ENCODE peak calls at places on chromosome 13, in seven cellular contexts. One of them, this sample, is unnamed.

GRCh38 chr13:104949840-104950805 is 1585.3 kb downstream of the EFNB2 start:
- DNase-seq in mucosa of descending colon: no peak
- DNase-seq in cardiac fibroblast: peak; percentile 4
- DNase-seq in RWPE1: no peak
- DNase-seq in body of pancreas: no peak
- DNase-seq in cardiac muscle cell: peak; percentile 23
- DNase-seq in OCI-LY7: no peak
- DNase-seq in this sample: no peak

GRCh38 chr13:70391678-70392077 is 283.4 kb upstream of the KLHL1 start:
- DNase-seq in OCI-LY7: no peak
- DNase-seq in cardiac fibroblast: no peak
- DNase-seq in RWPE1: no peak
- DNase-seq in cardiac muscle cell: no peak
- DNase-seq in body of pancreas: peak; percentile 16
- DNase-seq in mucosa of descending colon: peak; percentile 38
- DNase-seq in this sample: no peak

GRCh38 chr13:46866150-46866549 is 30.7 kb downstream of the HTR2A start:
- DNase-seq in OCI-LY7: peak; percentile 13
- DNase-seq in mucosa of descending colon: peak; percentile 37
- DNase-seq in body of pancreas: no peak
- DNase-seq in cardiac fibroblast: peak; percentile 80
- DNase-seq in cardiac muscle cell: peak; percentile 85
- DNase-seq in RWPE1: peak; percentile 29
- DNase-seq in this sample: peak; percentile 31

GRCh38 chr13:66689628-66690027 is 540.5 kb downstream of the PCDH9 start:
- DNase-seq in RWPE1: no peak
- DNase-seq in mucosa of descending colon: no peak
- DNase-seq in cardiac fibroblast: peak; percentile 70
- DNase-seq in body of pancreas: no peak
- DNase-seq in cardiac muscle cell: peak; percentile 60
- DNase-seq in OCI-LY7: peak; percentile 76
- DNase-seq in this sample: no peak

GRCh38 chr13:42754801-42755513 is 26.4 kb upstream of the FAM216B start:
- DNase-seq in OCI-LY7: no peak
- DNase-seq in RWPE1: no peak
- DNase-seq in mucosa of descending colon: no peak
- DNase-seq in cardiac muscle cell: peak; percentile 30
- DNase-seq in cardiac fibroblast: peak; percentile 50
- DNase-seq in body of pancreas: no peak
- DNase-seq in this sample: no peak

GRCh38 chr13:44075113-44075512 is 195.4 kb downstream of the LACC1 start:
- DNase-seq in RWPE1: no peak
- DNase-seq in body of pancreas: no peak
- DNase-seq in mucosa of descending colon: no peak
- DNase-seq in cardiac muscle cell: no peak
- DNase-seq in OCI-LY7: no peak
- DNase-seq in cardiac fibroblast: no peak
- DNase-seq in this sample: no peak

GRCh38 chr13:98893361-98893760 is 84.5 kb downstream of the DOCK9 start:
- DNase-seq in cardiac muscle cell: no peak
- DNase-seq in mucosa of descending colon: no peak
- DNase-seq in RWPE1: no peak
- DNase-seq in cardiac fibroblast: no peak
- DNase-seq in body of pancreas: no peak
- DNase-seq in OCI-LY7: no peak
- DNase-seq in this sample: no peak

GRCh38 chr13:40345654-40346372 is 320.6 kb downstream of the FOXO1 start:
- DNase-seq in cardiac fibroblast: no peak
- DNase-seq in RWPE1: no peak
- DNase-seq in OCI-LY7: no peak
- DNase-seq in mucosa of descending colon: peak; percentile 51
- DNase-seq in body of pancreas: peak; percentile 39
- DNase-seq in cardiac muscle cell: no peak
- DNase-seq in this sample: no peak

GRCh38 chr13:38346764-38347163 is 2.9 kb upstream of the UFM1 start:
- DNase-seq in OCI-LY7: no peak
- DNase-seq in cardiac muscle cell: no peak
- DNase-seq in mucosa of descending colon: no peak
- DNase-seq in body of pancreas: no peak
- DNase-seq in cardiac fibroblast: no peak
- DNase-seq in RWPE1: no peak
- DNase-seq in this sample: no peak

GRCh38 chr13:74151859-74152258 is 17.7 kb upstream of the KLF12 start:
- DNase-seq in cardiac fibroblast: no peak
- DNase-seq in body of pancreas: no peak
- DNase-seq in cardiac muscle cell: no peak
- DNase-seq in OCI-LY7: no peak
- DNase-seq in RWPE1: no peak
- DNase-seq in mucosa of descending colon: no peak
- DNase-seq in this sample: no peak

GRCh38 chr13:42066542-42066941 is 18.1 kb downstream of the DGKH start:
- DNase-seq in RWPE1: no peak
- DNase-seq in body of pancreas: no peak
- DNase-seq in cardiac fibroblast: peak; percentile 53
- DNase-seq in OCI-LY7: no peak
- DNase-seq in cardiac muscle cell: peak; percentile 55
- DNase-seq in mucosa of descending colon: no peak
- DNase-seq in this sample: no peak

GRCh38 chr13:75294110-75294509 is 187.9 kb downstream of the TBC1D4 start:
- DNase-seq in cardiac muscle cell: no peak
- DNase-seq in RWPE1: no peak
- DNase-seq in mucosa of descending colon: no peak
- DNase-seq in body of pancreas: no peak
- DNase-seq in cardiac fibroblast: no peak
- DNase-seq in OCI-LY7: no peak
- DNase-seq in this sample: no peak

GRCh38 chr13:49240017-49240416 is 7.7 kb upstream of the CDADC1 start:
- DNase-seq in RWPE1: peak; percentile 23
- DNase-seq in cardiac muscle cell: peak; percentile 45
- DNase-seq in mucosa of descending colon: no peak
- DNase-seq in OCI-LY7: peak; percentile 61
- DNase-seq in body of pancreas: no peak
- DNase-seq in cardiac fibroblast: peak; percentile 40
- DNase-seq in this sample: peak; percentile 16

GRCh38 chr13:81568824-81569223 is 1227.9 kb upstream of the SPRY2 start:
- DNase-seq in RWPE1: no peak
- DNase-seq in cardiac fibroblast: no peak
- DNase-seq in OCI-LY7: no peak
- DNase-seq in cardiac muscle cell: no peak
- DNase-seq in mucosa of descending colon: no peak
- DNase-seq in body of pancreas: no peak
- DNase-seq in this sample: no peak

GRCh38 chr13:44317752-44318550 is 55.7 kb upstream of the SERP2 start:
- DNase-seq in cardiac fibroblast: no peak
- DNase-seq in RWPE1: no peak
- DNase-seq in mucosa of descending colon: no peak
- DNase-seq in body of pancreas: no peak
- DNase-seq in OCI-LY7: no peak
- DNase-seq in cardiac muscle cell: no peak
- DNase-seq in this sample: no peak

GRCh38 chr13:37797606-37798005 is 72.0 kb downstream of the TRPC4 start:
- DNase-seq in cardiac fibroblast: no peak
- DNase-seq in body of pancreas: no peak
- DNase-seq in OCI-LY7: no peak
- DNase-seq in cardiac muscle cell: no peak
- DNase-seq in RWPE1: no peak
- DNase-seq in mucosa of descending colon: no peak
- DNase-seq in this sample: no peak

GRCh38 chr13:47114030-47114429 is 217.2 kb upstream of the HTR2A start:
- DNase-seq in cardiac fibroblast: peak; percentile 33
- DNase-seq in RWPE1: peak; percentile 12
- DNase-seq in mucosa of descending colon: no peak
- DNase-seq in body of pancreas: no peak
- DNase-seq in OCI-LY7: no peak
- DNase-seq in cardiac muscle cell: peak; percentile 33
- DNase-seq in this sample: no peak

GRCh38 chr13:24662195-24663088 is 17.8 kb upstream of the ATP12A start:
- DNase-seq in body of pancreas: no peak
- DNase-seq in cardiac fibroblast: no peak
- DNase-seq in mucosa of descending colon: peak; percentile 64
- DNase-seq in OCI-LY7: no peak
- DNase-seq in RWPE1: no peak
- DNase-seq in cardiac muscle cell: no peak
- DNase-seq in this sample: no peak

GRCh38 chr13:89136678-89137077 is 1465.5 kb downstream of the SLITRK5 start:
- DNase-seq in RWPE1: no peak
- DNase-seq in cardiac muscle cell: no peak
- DNase-seq in OCI-LY7: no peak
- DNase-seq in mucosa of descending colon: no peak
- DNase-seq in cardiac fibroblast: no peak
- DNase-seq in body of pancreas: no peak
- DNase-seq in this sample: no peak

GRCh38 chr13:104021806-104022397 is 955.7 kb upstream of the SLC10A2 start:
- DNase-seq in body of pancreas: no peak
- DNase-seq in RWPE1: no peak
- DNase-seq in mucosa of descending colon: no peak
- DNase-seq in OCI-LY7: no peak
- DNase-seq in cardiac muscle cell: no peak
- DNase-seq in cardiac fibroblast: no peak
- DNase-seq in this sample: no peak

GRCh38 chr13:80339578-80339840 is 1.4 kb downstream of the SPRY2 start:
- DNase-seq in RWPE1: peak; percentile 26
- DNase-seq in mucosa of descending colon: no peak
- DNase-seq in cardiac fibroblast: no peak
- DNase-seq in OCI-LY7: no peak
- DNase-seq in body of pancreas: no peak
- DNase-seq in cardiac muscle cell: no peak
- DNase-seq in this sample: no peak

GRCh38 chr13:80572308-80572676 is 231.4 kb upstream of the SPRY2 start:
- DNase-seq in body of pancreas: no peak
- DNase-seq in cardiac fibroblast: no peak
- DNase-seq in OCI-LY7: no peak
- DNase-seq in cardiac muscle cell: no peak
- DNase-seq in RWPE1: no peak
- DNase-seq in mucosa of descending colon: no peak
- DNase-seq in this sample: no peak

GRCh38 chr13:107305178-107305577 is 737.2 kb upstream of the ARGLU1 start:
- DNase-seq in body of pancreas: no peak
- DNase-seq in RWPE1: no peak
- DNase-seq in cardiac fibroblast: no peak
- DNase-seq in mucosa of descending colon: no peak
- DNase-seq in cardiac muscle cell: no peak
- DNase-seq in OCI-LY7: no peak
- DNase-seq in this sample: no peak

GRCh38 chr13:72694314-72694713 is 33.1 kb downstream of the MZT1 start:
- DNase-seq in RWPE1: no peak
- DNase-seq in OCI-LY7: no peak
- DNase-seq in cardiac fibroblast: peak; percentile 13
- DNase-seq in cardiac muscle cell: peak; percentile 15
- DNase-seq in body of pancreas: no peak
- DNase-seq in mucosa of descending colon: no peak
- DNase-seq in this sample: no peak

GRCh38 chr13:98528663-98529064 is 48.2 kb downstream of the STK24 start:
- DNase-seq in OCI-LY7: no peak
- DNase-seq in cardiac muscle cell: peak; percentile 27
- DNase-seq in body of pancreas: no peak
- DNase-seq in mucosa of descending colon: no peak
- DNase-seq in cardiac fibroblast: peak; percentile 26
- DNase-seq in RWPE1: peak; percentile 6
- DNase-seq in this sample: no peak

GRCh38 chr13:20891768-20892167 is 10.8 kb downstream of the XPO4 start:
- DNase-seq in cardiac muscle cell: no peak
- DNase-seq in RWPE1: no peak
- DNase-seq in cardiac fibroblast: no peak
- DNase-seq in OCI-LY7: no peak
- DNase-seq in body of pancreas: no peak
- DNase-seq in mucosa of descending colon: no peak
- DNase-seq in this sample: no peak

GRCh38 chr13:27868639-27869435 is 51.0 kb upstream of the PDX1 start:
- DNase-seq in mucosa of descending colon: no peak
- DNase-seq in body of pancreas: no peak
- DNase-seq in OCI-LY7: peak; percentile 20
- DNase-seq in cardiac fibroblast: peak; percentile 16
- DNase-seq in RWPE1: peak; percentile 20
- DNase-seq in cardiac muscle cell: peak; percentile 19
- DNase-seq in this sample: peak; percentile 5

GRCh38 chr13:27869436-27870090 is 50.2 kb upstream of the PDX1 start:
- DNase-seq in mucosa of descending colon: no peak
- DNase-seq in RWPE1: no peak
- DNase-seq in cardiac muscle cell: no peak
- DNase-seq in OCI-LY7: no peak
- DNase-seq in cardiac fibroblast: no peak
- DNase-seq in body of pancreas: no peak
- DNase-seq in this sample: no peak
- TF ChIP-seq CTCF in mucosa of descending colon: no peak
- TF ChIP-seq CTCF in RWPE1: peak; percentile 2
- TF ChIP-seq CTCF in cardiac muscle cell: no peak
- TF ChIP-seq CTCF in OCI-LY7: peak; percentile 47
- TF ChIP-seq CTCF in cardiac fibroblast: no peak
- TF ChIP-seq CTCF in body of pancreas: no peak
- TF ChIP-seq CTCF in this sample: no peak

DNA sequence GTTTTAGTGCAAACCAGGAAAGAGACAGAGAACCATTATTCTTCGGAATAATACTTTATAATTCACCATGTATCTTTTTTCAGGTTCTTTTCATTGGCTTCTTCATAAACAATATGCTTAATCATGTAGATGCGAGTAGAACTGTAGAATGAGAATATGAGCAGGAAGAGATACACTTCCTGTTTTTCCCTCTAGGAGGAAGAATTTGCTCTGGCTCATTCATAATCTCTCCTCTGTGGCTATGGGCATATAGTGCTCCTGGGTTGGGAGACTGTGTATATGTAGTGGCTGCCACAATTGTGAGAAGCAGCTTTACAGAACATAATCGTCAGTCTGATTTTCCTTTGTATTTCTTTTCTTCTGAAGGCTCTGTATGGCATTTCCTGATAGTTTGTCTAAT is 2.8 kb upstream of the DCLK1 start:
- DNase-seq in cardiac fibroblast: peak; percentile 19
- DNase-seq in cardiac muscle cell: peak; percentile 49
- DNase-seq in RWPE1: no peak
- DNase-seq in mucosa of descending colon: no peak
- DNase-seq in body of pancreas: no peak
- DNase-seq in OCI-LY7: no peak
- DNase-seq in this sample: no peak
- TF ChIP-seq CTCF in cardiac fibroblast: peak; percentile 21
- TF ChIP-seq CTCF in cardiac muscle cell: peak; percentile 36
- TF ChIP-seq CTCF in RWPE1: no peak
- TF ChIP-seq CTCF in mucosa of descending colon: no peak
- TF ChIP-seq CTCF in body of pancreas: no peak
- TF ChIP-seq CTCF in OCI-LY7: no peak
- TF ChIP-seq CTCF in this sample: no peak

GRCh38 chr13:33017410-33017929 is 1.2 kb downstream of the KL start:
- DNase-seq in mucosa of descending colon: peak; percentile 54
- DNase-seq in RWPE1: no peak
- DNase-seq in body of pancreas: peak; percentile 15
- DNase-seq in cardiac muscle cell: peak; percentile 85
- DNase-seq in OCI-LY7: peak; percentile 30
- DNase-seq in cardiac fibroblast: peak; percentile 73
- DNase-seq in this sample: peak; percentile 54
- TF ChIP-seq CTCF in mucosa of descending colon: no peak
- TF ChIP-seq CTCF in RWPE1: no peak
- TF ChIP-seq CTCF in body of pancreas: no peak
- TF ChIP-seq CTCF in cardiac muscle cell: peak; percentile 61
- TF ChIP-seq CTCF in OCI-LY7: peak; percentile 67
- TF ChIP-seq CTCF in cardiac fibroblast: peak; percentile 30
- TF ChIP-seq CTCF in this sample: no peak

DNA sequence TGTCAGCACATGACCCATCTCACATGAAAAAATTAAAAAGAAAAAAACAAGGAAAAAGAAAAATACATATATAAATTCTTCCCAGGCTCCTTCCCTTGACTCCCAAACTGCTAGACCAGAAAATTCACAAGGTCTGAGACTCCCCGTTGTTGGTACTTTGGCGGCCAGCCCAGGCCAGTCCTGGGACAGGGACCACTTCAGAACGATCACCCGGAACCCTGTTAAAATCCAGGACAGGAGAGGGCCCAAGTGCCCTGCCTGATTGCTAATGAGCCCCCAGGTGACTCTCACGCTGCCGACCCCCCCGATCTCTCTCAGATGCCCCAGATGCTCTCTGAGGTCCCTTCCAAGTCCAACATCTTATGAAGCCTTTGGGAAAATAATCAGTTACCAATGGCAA is 107.2 kb downstream of the COL4A2 start:
- DNase-seq in body of pancreas: no peak
- DNase-seq in OCI-LY7: no peak
- DNase-seq in mucosa of descending colon: no peak
- DNase-seq in cardiac muscle cell: no peak
- DNase-seq in RWPE1: no peak
- DNase-seq in cardiac fibroblast: no peak
- DNase-seq in this sample: no peak
- TF ChIP-seq CTCF in body of pancreas: no peak
- TF ChIP-seq CTCF in OCI-LY7: no peak
- TF ChIP-seq CTCF in mucosa of descending colon: no peak
- TF ChIP-seq CTCF in cardiac muscle cell: no peak
- TF ChIP-seq CTCF in RWPE1: no peak
- TF ChIP-seq CTCF in cardiac fibroblast: no peak
- TF ChIP-seq CTCF in this sample: no peak